ENCODE peak calls at places on chromosomes 16 and 17, in four cellular contexts. O, Z, J and L are unnamed samples.

GRCh38 chr16:49461517-49461951 is 87.9 kb downstream of the C16orf78 start:
- DNase-seq in J (no peak), Z (no peak), O (no peak), L (no peak)

GRCh38 chr17:61972311-61972710 is 44.5 kb upstream of the INTS2 start:
- DNase-seq in O (no peak), J (no peak), Z (no peak), L (no peak)

GRCh38 chr17:80720624-80721577 is 176.3 kb downstream of the RPTOR start:
- DNase-seq in O (peak), J (peak), Z (peak), L (no peak)

GRCh38 chr16:49704586-49705155 is 151.2 kb downstream of the ZNF423 start:
- DNase-seq in O (no peak), Z (no peak), J (no peak), L (no peak)

GRCh38 chr17:54948380-54948779 is 20.1 kb downstream of the COX11 start:
- DNase-seq in J (peak), O (no peak), Z (no peak), L (no peak)

GRCh38 chr17:45688820-45689219 is 95.3 kb upstream of the CRHR1 start:
- DNase-seq in Z (no peak), J (no peak), O (no peak), L (no peak)

GRCh38 chr17:8843344-8843743 is 24.1 kb downstream of the PIK3R6 start:
- DNase-seq in O (no peak), Z (no peak), J (no peak), L (no peak)

GRCh38 chr17:19574956-19575355 is 41.3 kb downstream of the SLC47A1 start:
- DNase-seq in O (no peak), J (no peak), Z (no peak), L (no peak)

GRCh38 chr16:85557083-85557975 is 55.8 kb upstream of the GSE1 start:
- DNase-seq in O (no peak), Z (peak), J (no peak), L (peak)

GRCh38 chr17:77698903-77699615 is 259.4 kb upstream of the TNRC6C start:
- DNase-seq in O (no peak), J (no peak), Z (no peak), L (no peak)

GRCh38 chr16:58332997-58333700 is 38.3 kb upstream of the PRSS54 start:
- DNase-seq in J (no peak), O (no peak), Z (no peak), L (no peak)

GRCh38 chr16:88381820-88382451 is 823 bp upstream of the ZNF469 start:
- DNase-seq in Z (no peak), O (no peak), J (no peak), L (no peak)

GRCh38 chr16:81586421-81586820 is 141.8 kb downstream of the CMIP start:
- DNase-seq in O (no peak), Z (no peak), J (no peak), L (no peak)

GRCh38 chr16:68951991-68952877 is 108.9 kb downstream of the TANGO6 start:
- DNase-seq in Z (peak), J (peak), O (no peak), L (no peak)

GRCh38 chr17:28885363-28885762 is 12.2 kb downstream of the FLOT2 start:
- DNase-seq in J (no peak), Z (no peak), O (no peak), L (no peak)

GRCh38 chr17:59342681-59343127 is 11.2 kb downstream of the YPEL2 start:
- DNase-seq in O (no peak), J (no peak), Z (no peak), L (no peak)

GRCh38 chr17:80892019-80892855 is 99.4 kb upstream of the CHMP6 start:
- DNase-seq in Z (peak), O (peak), J (peak), L (peak)

GRCh38 chr16:85574672-85575475 is 38.2 kb upstream of the GSE1 start:
- DNase-seq in J (no peak), O (no peak), Z (no peak), L (no peak)

GRCh38 chr16:29314292-29314934 is 92.1 kb downstream of the NPIPB11 start:
- DNase-seq in J (no peak), Z (no peak), O (no peak), L (no peak)

GRCh38 chr16:86044241-86044671 is 145.3 kb downstream of the IRF8 start:
- DNase-seq in Z (peak), O (no peak), J (peak), L (peak)

GRCh38 chr17:50790619-50791018 is 23.3 kb upstream of the ANKRD40CL start:
- DNase-seq in J (no peak), O (no peak), Z (no peak), L (no peak)

GRCh38 chr17:27576429-27577123 is 54.4 kb upstream of the LGALS9 start:
- DNase-seq in J (no peak), Z (no peak), O (no peak), L (no peak)

GRCh38 chr17:44792276-44792675 is 33.5 kb downstream of the ADAM11 start:
- DNase-seq in Z (no peak), J (peak), O (no peak), L (no peak)

GRCh38 chr17:80989586-80989913 is 2.1 kb upstream of the CHMP6 start:
- DNase-seq in Z (no peak), J (no peak), O (no peak), L (no peak)

GRCh38 chr16:5075637-5076036 is 4.0 kb downstream of the ALG1 start:
- DNase-seq in O (no peak), Z (no peak), J (no peak), L (no peak)

GRCh38 chr17:39376434-39376833 is 25.0 kb downstream of the FBXL20 start:
- DNase-seq in Z (no peak), O (no peak), J (peak), L (peak)

GRCh38 chr16:22924492-22924891 is 110.5 kb downstream of the HS3ST2 start:
- DNase-seq in J (no peak), O (no peak), Z (no peak), L (no peak)

GRCh38 chr16:87487361-87487924 is 5.4 kb downstream of the ZCCHC14 start:
- DNase-seq in J (peak), Z (no peak), O (no peak), L (no peak)

GRCh38 chr16:48279199-48279598 is 31.9 kb upstream of the ABCC11 start:
- DNase-seq in J (no peak), O (no peak), Z (no peak), L (no peak)

GRCh38 chr16:81626181-81626674 is 152.9 kb upstream of the PLCG2 start:
- DNase-seq in Z (no peak), O (no peak), J (peak), L (no peak)

GRCh38 chr17:10198509-10199249 is at the start of gene GAS7:
- DNase-seq in Z (peak), J (no peak), O (peak), L (peak)

GRCh38 chr17:72021417-72022041 is 99.3 kb upstream of the SOX9 start:
- DNase-seq in J (no peak), Z (no peak), O (no peak), L (no peak)

GRCh38 chr17:33057564-33057963 is 65.9 kb downstream of the SPACA3 start:
- DNase-seq in O (no peak), J (no peak), Z (no peak), L (no peak)

DNA sequence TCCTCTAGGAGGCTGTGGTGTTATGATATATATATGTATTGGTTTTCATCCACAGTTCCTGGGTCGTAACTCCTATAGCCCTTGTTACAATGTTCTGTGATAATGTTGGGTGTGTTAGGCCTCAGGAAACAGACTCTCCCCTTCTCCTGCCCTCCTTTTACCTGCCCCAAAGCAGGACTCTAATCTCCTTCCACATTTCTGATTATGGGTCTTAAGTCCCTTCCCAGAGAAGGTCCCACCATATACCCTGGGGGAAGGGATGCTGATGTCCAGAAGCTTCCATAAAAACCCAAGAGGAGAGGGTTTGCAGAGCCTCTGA is 450 bp upstream of the C1QBP start:
- DNase-seq in O (no peak), Z (no peak), J (no peak), L (no peak)
- TF ChIP-seq CTCF in O (peak), Z (peak), J (no peak), L (no peak)

GRCh38 chr17:63445571-63446217 is 412 bp downstream of the CYB561 start:
- DNase-seq in Z (peak), J (no peak), O (peak), L (peak)
- TF ChIP-seq CTCF in Z (peak), J (no peak), O (peak), L (peak)

DNA sequence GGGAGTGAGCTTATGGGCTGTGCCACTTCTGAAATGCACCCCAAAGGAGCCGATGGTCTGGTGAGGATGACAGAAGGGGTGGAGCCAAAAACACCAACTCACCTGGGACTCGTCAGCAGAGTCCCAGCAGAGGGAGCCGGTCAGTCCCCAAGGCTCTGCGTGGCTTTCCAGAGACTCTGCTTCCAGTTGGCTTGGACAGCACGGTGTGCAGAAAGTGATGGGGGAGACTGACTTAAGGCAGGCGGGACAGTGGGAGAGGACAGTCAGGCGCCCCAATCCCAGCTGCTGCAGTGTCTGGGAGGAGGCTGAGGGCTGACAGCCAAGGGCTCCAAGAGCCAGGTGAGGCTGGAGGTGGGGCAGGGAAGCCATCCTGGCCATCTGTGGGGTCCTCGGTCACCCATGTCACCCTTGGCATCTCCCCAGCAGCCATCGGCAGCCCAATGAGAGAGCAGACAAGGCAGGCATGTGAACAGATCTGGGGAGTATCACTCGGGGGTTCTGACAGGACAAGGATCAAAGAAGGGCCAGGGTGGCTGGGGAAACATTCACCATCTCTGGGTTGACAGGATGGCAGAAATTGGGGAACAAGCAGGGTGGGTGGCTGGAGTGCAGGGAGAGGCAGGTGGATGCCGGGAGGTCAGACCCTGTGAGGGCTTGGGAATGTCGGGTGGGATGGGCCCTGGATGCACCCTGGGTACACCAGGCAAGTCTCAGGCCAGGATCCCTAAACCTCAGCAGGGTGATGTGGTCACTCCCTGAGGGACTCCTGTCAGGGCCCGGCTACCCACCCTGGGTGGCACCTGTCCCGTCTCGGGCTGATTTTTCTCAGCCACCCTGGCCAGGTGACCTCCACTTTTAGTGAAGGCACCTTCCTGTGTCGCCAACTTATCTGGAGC is 8.9 kb upstream of the KRTAP17-1 start:
- DNase-seq in O (no peak), J (no peak), Z (peak), L (no peak)
- TF ChIP-seq CTCF in O (no peak), J (no peak), Z (peak), L (no peak)

GRCh38 chr17:48027322-48027981 is 10.1 kb downstream of the COPZ2 start:
- DNase-seq in J (no peak), O (no peak), Z (no peak), L (no peak)
- TF ChIP-seq CTCF in J (no peak), O (no peak), Z (no peak), L (no peak)

GRCh38 chr17:75752405-75753192 is 12.4 kb downstream of the GALK1 start:
- DNase-seq in Z (no peak), J (no peak), O (no peak), L (peak)
- TF ChIP-seq CTCF in Z (no peak), J (no peak), O (no peak), L (peak)